ENCODE peak calls at places on chromosome 17, in six cellular contexts. K is mammary epithelial cell, Y is cardiac muscle cell, F is WERI-Rb-1, T is AG10803, U is transverse colon. W is an unnamed sample.

GRCh38 chr17:63171428-63172205 is 205.6 kb downstream of the TANC2 start:
- DNase-seq in F (no peak), T (peak), Y (peak), K (peak), U (no peak), W (peak)

GRCh38 chr17:51617876-51618455 is 357.6 kb downstream of the UTP18 start:
- DNase-seq in U (no peak), K (no peak), Y (no peak), T (no peak), F (peak), W (no peak)

GRCh38 chr17:72724375-72724774 is 368.1 kb downstream of the SLC39A11 start:
- DNase-seq in U (no peak), F (no peak), K (peak), Y (no peak), T (no peak), W (peak)

GRCh38 chr17:41971721-41972523 is 5.3 kb downstream of the CNP start:
- DNase-seq in Y (no peak), U (no peak), K (no peak), F (no peak), T (no peak), W (no peak)

GRCh38 chr17:27660436-27660835 is 29.4 kb downstream of the LGALS9 start:
- DNase-seq in T (no peak), K (no peak), U (no peak), Y (no peak), F (no peak), W (no peak)

GRCh38 chr17:77128895-77129567 is 11.7 kb upstream of the SEC14L1 start:
- DNase-seq in F (no peak), T (no peak), U (no peak), K (no peak), Y (peak), W (peak)

GRCh38 chr17:7017827-7018200 is 5.0 kb upstream of the BCL6B start:
- DNase-seq in F (no peak), U (no peak), K (no peak), Y (no peak), T (no peak), W (no peak)

GRCh38 chr17:26818736-26819135 is 475.2 kb upstream of the WSB1 start:
- DNase-seq in F (no peak), T (peak), U (no peak), K (peak), Y (peak), W (peak)

GRCh38 chr17:42908872-42909700 is 8.5 kb downstream of the G6PC1 start:
- DNase-seq in F (no peak), Y (no peak), U (no peak), K (no peak), T (no peak), W (peak)

GRCh38 chr17:59402760-59403159 is 71.3 kb downstream of the YPEL2 start:
- DNase-seq in U (no peak), F (no peak), K (no peak), T (no peak), Y (no peak), W (no peak)

GRCh38 chr17:19346351-19347255 is 15.9 kb downstream of the B9D1 start:
- DNase-seq in K (peak), U (peak), F (peak), Y (peak), T (peak), W (peak)

GRCh38 chr17:72192409-72193192 is 71.8 kb downstream of the SOX9 start:
- DNase-seq in T (peak), K (peak), Y (peak), U (no peak), F (no peak), W (peak)

GRCh38 chr17:40956401-40957254 is 10.1 kb downstream of the KRT39 start:
- DNase-seq in Y (peak), F (no peak), T (peak), U (no peak), K (peak), W (peak)

GRCh38 chr17:72456026-72456569 is 335.3 kb downstream of the SOX9 start:
- DNase-seq in T (peak), F (no peak), K (peak), Y (peak), U (peak), W (peak)

GRCh38 chr17:51585514-51586104 is 325.3 kb downstream of the UTP18 start:
- DNase-seq in T (no peak), Y (no peak), K (peak), U (peak), F (peak), W (no peak)

GRCh38 chr17:30805944-30806456 is 18.5 kb downstream of the CRLF3 start:
- DNase-seq in Y (no peak), F (no peak), T (no peak), U (no peak), K (no peak), W (no peak)

GRCh38 chr17:8072339-8072726 is 15.2 kb downstream of the ALOX12B start:
- DNase-seq in K (no peak), T (no peak), F (no peak), U (no peak), Y (no peak), W (no peak)

GRCh38 chr17:51362818-51363598 is 102.7 kb downstream of the UTP18 start:
- DNase-seq in K (peak), Y (peak), U (no peak), F (peak), T (no peak), W (no peak)

GRCh38 chr17:19311016-19311415 is 51.5 kb downstream of the B9D1 start:
- DNase-seq in T (no peak), F (no peak), K (no peak), Y (no peak), U (no peak), W (no peak)

GRCh38 chr17:28478940-28479615 is 5.6 kb downstream of the SLC13A2 start:
- DNase-seq in Y (no peak), K (peak), T (no peak), U (no peak), F (peak), W (peak)

GRCh38 chr17:62824290-62825135 is 16.4 kb upstream of the MARCHF10 start:
- DNase-seq in Y (peak), U (no peak), F (no peak), K (peak), T (peak), W (peak)

GRCh38 chr17:28940675-28941074 is 10.6 kb downstream of the PHF12 start:
- DNase-seq in U (no peak), Y (no peak), K (no peak), T (no peak), F (no peak), W (no peak)

GRCh38 chr17:21592774-21593173 is 99.5 kb upstream of the KCNJ18 start:
- DNase-seq in Y (no peak), U (no peak), F (no peak), T (no peak), K (no peak), W (no peak)

GRCh38 chr17:78596871-78597635 is 19.9 kb upstream of the DNAH17 start:
- DNase-seq in T (no peak), F (no peak), Y (no peak), K (no peak), U (no peak), W (no peak)

GRCh38 chr17:58911741-58912343 is 156.2 kb downstream of the PPM1E start:
- DNase-seq in U (no peak), K (no peak), Y (no peak), T (no peak), F (no peak), W (no peak)

GRCh38 chr17:1095853-1096675 is 83.7 kb downstream of the ABR start:
- DNase-seq in Y (no peak), F (no peak), U (no peak), K (no peak), T (no peak), W (no peak)

DNA sequence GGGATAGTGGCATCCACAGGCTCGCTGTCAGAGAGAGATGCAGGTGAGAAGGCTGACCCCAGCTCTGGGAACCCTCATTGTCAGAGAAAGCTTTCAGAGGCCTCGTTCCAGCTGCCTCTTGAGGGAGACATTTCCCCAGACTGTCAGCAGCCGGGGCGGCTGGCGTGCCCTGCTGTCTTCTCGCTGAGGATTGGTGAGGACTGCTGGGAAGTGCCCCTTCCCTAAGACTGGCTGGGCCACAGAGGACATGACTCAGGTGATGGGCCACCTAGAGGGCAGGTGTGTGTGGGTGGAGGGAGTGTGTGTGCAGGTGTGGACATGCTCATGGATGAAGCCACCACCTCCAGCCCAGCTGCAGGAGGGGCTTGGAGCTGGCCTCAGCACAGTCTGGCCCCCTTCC is 25.3 kb downstream of the SPACA3 start:
- DNase-seq in Y (no peak), U (no peak), T (no peak), K (peak), F (no peak), W (no peak)
- TF ChIP-seq CTCF in Y (no peak), U (no peak), T (no peak), K (peak), F (no peak), W (no peak)

GRCh38 chr17:81200695-81201580 is 21.8 kb downstream of the CEP131 start:
- DNase-seq in K (peak), U (peak), Y (peak), F (peak), T (peak), W (peak)
- TF ChIP-seq CTCF in K (peak), U (peak), Y (peak), F (peak), T (peak), W (peak)

GRCh38 chr17:9520649-9521435 is 54.8 kb downstream of the STX8 start:
- DNase-seq in T (no peak), F (no peak), U (no peak), Y (peak), K (no peak), W (no peak)

GRCh38 chr17:9517396-9517795 is 58.2 kb downstream of the STX8 start:
- DNase-seq in U (no peak), F (no peak), T (no peak), K (peak), Y (no peak), W (no peak)

GRCh38 chr17:9519873-9520272 is 55.7 kb downstream of the STX8 start:
- DNase-seq in Y (no peak), U (no peak), T (no peak), K (no peak), F (no peak), W (peak)

GRCh38 chr17:9522074-9522473 is 53.5 kb downstream of the STX8 start:
- DNase-seq in U (no peak), Y (peak), F (peak), T (peak), K (peak), W (peak)
- TF ChIP-seq CTCF in U (peak), Y (peak), F (peak), T (peak), K (peak), W (peak)

DNA sequence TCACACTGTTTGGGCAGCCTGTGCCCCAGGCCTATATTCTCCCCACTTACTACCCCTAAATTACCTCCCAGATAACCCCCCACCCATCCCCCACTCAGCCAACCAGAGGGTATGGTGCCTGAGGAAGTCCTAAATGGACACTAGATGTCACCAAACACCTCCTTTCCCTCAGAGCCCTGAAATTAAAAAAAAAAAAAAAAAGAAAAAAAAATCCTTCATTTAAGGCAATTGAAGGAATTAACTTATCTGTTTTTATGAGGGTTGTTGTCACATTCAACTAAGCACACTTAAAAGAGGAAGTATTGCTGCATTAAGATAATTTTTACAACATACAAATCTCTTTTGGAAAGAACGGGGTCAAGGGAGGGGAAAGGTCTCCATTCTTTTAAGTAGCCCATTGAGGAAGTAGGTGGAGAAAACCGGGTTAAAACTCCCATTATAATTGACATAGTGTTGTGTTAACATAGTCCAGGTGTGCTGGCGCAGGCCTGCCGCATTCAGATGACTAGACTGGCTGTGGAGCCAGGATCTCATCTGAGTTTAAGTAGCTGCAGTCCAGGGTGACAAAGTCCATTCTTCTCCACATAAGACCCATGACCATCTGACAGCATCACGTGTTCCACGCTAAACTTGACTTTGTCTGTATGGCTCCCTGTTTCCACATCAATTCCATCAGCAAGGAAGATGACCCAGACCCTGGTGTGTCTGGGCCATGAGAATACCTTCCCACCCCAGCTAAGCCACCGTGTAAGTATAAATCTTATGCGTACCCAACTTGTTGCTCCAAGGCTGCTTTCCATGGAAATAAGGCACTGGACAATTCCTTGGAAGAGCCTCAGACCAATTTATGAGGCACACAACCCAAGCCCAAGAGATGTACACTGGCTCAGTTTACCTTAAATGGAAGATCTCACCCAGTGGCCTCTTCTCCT is 46.4 kb downstream of the SNX11 start:
- DNase-seq in U (peak), K (no peak), F (peak), T (peak), Y (peak), W (peak)
- TF ChIP-seq CTCF in U (peak), K (peak), F (peak), T (peak), Y (peak), W (peak)

DNA sequence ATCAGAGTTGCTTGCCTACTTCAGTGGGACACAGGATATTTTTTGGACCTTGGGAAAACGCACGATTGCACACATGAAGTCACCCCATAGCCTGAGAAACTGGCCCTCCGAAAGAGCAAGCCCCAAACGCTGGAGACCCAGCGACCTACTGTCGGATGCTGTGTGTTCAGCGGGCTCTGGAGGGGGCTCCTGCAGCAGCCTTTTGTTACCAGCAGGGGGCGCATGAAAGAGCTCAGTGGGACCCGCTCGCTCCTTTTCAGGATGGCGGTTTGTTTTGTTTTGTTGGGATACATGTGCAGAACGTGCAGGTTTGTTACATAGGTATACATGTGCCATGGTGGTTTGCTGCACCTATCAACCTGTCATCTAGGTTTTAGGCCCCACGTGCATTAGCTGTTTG is 28.4 kb downstream of the MYH3 start:
- DNase-seq in U (no peak), T (no peak), K (no peak), Y (no peak), F (no peak), W (no peak)
- TF ChIP-seq CTCF in U (no peak), T (peak), K (peak), Y (peak), F (peak), W (peak)

DNA sequence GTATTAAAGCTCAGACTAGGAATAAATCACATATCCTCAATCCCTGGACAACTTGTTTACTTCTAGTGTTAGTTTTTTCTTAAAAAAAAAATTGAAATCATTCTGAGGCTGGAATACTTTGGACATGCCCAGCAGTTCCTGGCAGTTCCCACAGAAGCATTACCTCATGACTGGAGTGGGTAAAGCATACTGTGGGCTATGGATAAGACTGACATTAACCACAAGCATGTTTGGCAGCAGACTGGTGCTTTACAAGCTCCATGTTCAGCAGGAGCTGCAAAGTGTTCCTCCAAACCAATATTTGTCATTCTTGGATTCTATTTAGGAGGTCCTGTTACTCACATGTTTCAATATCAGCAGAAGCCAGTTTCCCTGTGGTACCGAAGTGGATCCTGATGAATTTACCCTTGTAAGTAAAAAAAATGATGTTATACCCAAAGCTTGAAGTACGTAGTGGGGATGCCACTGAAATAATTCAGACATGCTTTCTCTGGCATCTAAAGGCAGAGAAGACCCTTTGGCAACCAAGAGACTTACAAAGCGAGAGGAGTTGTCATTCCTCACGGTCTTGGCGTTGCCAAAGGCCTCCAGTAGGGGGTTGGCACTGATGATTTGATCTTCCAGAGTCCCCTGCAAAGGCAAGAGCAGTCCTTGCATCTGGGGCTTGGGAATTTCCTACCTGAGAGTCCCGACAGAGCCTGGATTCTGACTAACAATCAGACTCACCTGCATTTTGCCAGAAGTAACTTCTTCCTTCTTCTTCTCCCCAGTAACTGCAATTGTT is 4.9 kb downstream of the MYH1 start:
- DNase-seq in Y (peak), F (no peak), K (no peak), U (no peak), T (peak), W (peak)
- TF ChIP-seq CTCF in Y (no peak), F (no peak), K (no peak), U (no peak), T (no peak), W (no peak)

DNA sequence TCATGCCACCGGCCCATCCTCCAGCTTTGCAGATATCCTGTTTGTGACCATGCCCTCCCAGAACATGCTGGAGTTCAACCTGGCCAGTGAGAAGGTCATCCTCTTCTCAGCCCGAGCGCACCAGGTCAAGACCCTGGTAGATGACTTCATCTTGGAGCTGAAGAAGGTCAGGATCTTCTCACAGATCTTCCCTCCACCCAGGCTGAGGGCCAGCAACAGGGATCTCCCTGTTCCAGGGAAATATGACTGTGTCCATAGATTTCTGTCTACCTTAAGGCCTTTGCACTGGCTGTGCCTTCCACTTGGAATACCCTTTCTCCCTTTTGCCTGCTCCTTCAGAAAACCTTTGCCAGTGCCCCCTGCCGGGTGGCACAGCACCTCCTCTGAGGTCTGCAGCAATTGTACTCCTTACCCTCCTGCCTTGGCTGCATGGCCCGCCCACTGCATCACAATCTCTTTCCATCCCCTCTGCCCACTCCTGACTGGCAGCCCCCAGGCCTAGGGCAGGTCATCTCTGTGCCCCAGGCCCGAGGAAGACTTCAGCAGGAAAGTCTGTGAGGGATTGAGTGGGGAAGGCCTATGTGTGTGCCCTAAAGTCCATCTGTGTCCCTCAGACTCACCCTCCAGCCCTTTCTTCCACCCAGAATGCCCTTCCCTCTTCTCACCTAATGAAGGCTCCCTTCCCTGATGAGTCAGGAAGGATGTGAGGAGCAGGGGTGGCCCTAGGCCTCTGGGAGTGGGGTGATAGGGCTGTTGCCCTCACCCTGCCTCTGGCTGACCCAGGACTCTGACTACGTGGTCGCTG is 27.3 kb upstream of the ALKBH5 start:
- DNase-seq in K (no peak), F (no peak), T (no peak), U (no peak), Y (no peak), W (no peak)
- TF ChIP-seq CTCF in K (no peak), F (peak), T (no peak), U (no peak), Y (no peak), W (no peak)

DNA sequence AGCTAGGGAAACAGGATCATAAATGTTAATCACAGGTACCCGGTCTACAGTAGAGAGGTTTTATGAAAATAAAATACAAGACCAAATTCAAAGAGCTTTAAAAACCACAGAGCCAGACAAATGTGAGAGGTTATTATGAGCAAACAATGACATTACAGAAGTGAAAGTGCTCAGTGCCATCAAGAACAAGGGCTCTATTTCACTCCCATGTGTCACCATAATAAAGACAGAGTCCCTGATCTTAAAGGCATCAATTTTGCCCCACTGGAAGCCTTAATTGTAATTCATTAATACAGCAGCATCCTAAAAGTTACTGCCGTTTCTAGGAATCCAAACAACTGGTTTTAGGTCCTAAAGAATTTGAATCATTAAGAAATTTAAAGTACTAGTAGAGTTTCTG is 43.7 kb upstream of the CDRT4 start:
- DNase-seq in F (no peak), K (no peak), T (no peak), Y (no peak), U (no peak), W (no peak)
- TF ChIP-seq CTCF in F (no peak), K (no peak), T (no peak), Y (no peak), U (no peak), W (no peak)

GRCh38 chr17:4967539-4968165 is at the start of gene SPAG7:
- DNase-seq in F (peak), K (peak), Y (peak), T (peak), U (peak), W (peak)
- TF ChIP-seq CTCF in F (no peak), K (no peak), Y (no peak), T (peak), U (no peak), W (no peak)

W was measured in fibroblast of villous mesenchyme.